ENCODE peak calls at places on chromosomes 3 and 15, in four cellular contexts. E is heart left ventricle, H is lower leg skin, L is body of pancreas. Y is an unnamed sample.

GRCh38 chr15:63509056-63509696 is 4.8 kb downstream of the USP3 start:
- DNase-seq in E (no peak), H (no peak), L (no peak), Y (no peak)

GRCh38 chr3:71585126-71585525 is 1.6 kb upstream of the FOXP1 start:
- DNase-seq in E (no peak), H (no peak), L (no peak), Y (no peak)

GRCh38 chr3:169980055-169980454 is 13.4 kb downstream of the SEC62 start:
- DNase-seq in E (no peak), H (no peak), L (no peak), Y (no peak)

GRCh38 chr3:112499328-112499727 is at the start of gene BTLA:
- DNase-seq in E (no peak), H (no peak), L (no peak), Y (no peak)

GRCh38 chr3:182914341-182914740 is 66.0 kb downstream of the DCUN1D1 start:
- DNase-seq in E (no peak), H (no peak), L (no peak), Y (no peak)

GRCh38 chr3:99549220-99549619 is 89.2 kb upstream of the COL8A1 start:
- DNase-seq in E (no peak), H (no peak), L (no peak), Y (no peak)

GRCh38 chr15:62087671-62088360 is 21.0 kb downstream of the C2CD4A start:
- DNase-seq in E (no peak), H (no peak), L (peak), Y (peak)

GRCh38 chr15:25185791-25186190 is 231.0 kb downstream of the SNRPN start:
- DNase-seq in E (peak), H (no peak), L (no peak), Y (no peak)

GRCh38 chr15:25181290-25182097 is 226.7 kb downstream of the SNRPN start:
- DNase-seq in E (no peak), H (no peak), L (no peak), Y (no peak)

GRCh38 chr15:36784717-36785116 is 205.3 kb downstream of the CDIN1 start:
- DNase-seq in E (no peak), H (no peak), L (no peak), Y (no peak)

GRCh38 chr3:155233213-155233612 is 60.3 kb downstream of the STRIT1 start:
- DNase-seq in E (peak), H (peak), L (peak), Y (peak)

GRCh38 chr3:188889070-188889491 is 282.7 kb upstream of the TPRG1 start:
- DNase-seq in E (no peak), H (no peak), L (no peak), Y (no peak)

GRCh38 chr3:184011230-184011876 is 6.3 kb downstream of the ABCC5 start:
- DNase-seq in E (no peak), H (no peak), L (no peak), Y (no peak)

GRCh38 chr15:27847775-27848710 is 251.1 kb downstream of the OCA2 start:
- DNase-seq in E (no peak), H (no peak), L (no peak), Y (no peak)

GRCh38 chr15:28260317-28260716 is 61.7 kb downstream of the HERC2 start:
- DNase-seq in E (no peak), H (no peak), L (no peak), Y (no peak)

GRCh38 chr15:68683551-68683950 is 104.8 kb downstream of the CORO2B start:
- DNase-seq in E (no peak), H (no peak), L (no peak), Y (no peak)

GRCh38 chr3:113157408-113157980 is 53.9 kb upstream of the BOC start:
- DNase-seq in E (peak), H (peak), L (no peak), Y (no peak)

GRCh38 chr3:159839561-159840379 is 148.9 kb upstream of the IL12A start:
- DNase-seq in E (peak), H (no peak), L (no peak), Y (peak)

GRCh38 chr3:101690972-101691371 is 4.5 kb upstream of the RPL24 start:
- DNase-seq in E (no peak), H (no peak), L (no peak), Y (no peak)

GRCh38 chr3:44983413-44984040 is 7.5 kb downstream of the EXOSC7 start:
- DNase-seq in E (peak), H (no peak), L (no peak), Y (peak)

GRCh38 chr3:64321747-64322146 is 96.5 kb upstream of the PRICKLE2 start:
- DNase-seq in E (no peak), H (no peak), L (no peak), Y (peak)

GRCh38 chr15:63449711-63450110 is 54.7 kb upstream of the USP3 start:
- DNase-seq in E (no peak), H (no peak), L (no peak), Y (no peak)

GRCh38 chr15:88912500-88912921 is 668 bp downstream of the MFGE8 start:
- DNase-seq in E (peak), H (no peak), L (no peak), Y (peak)

GRCh38 chr15:44084171-44084570 is 110.9 kb downstream of the FRMD5 start:
- DNase-seq in E (no peak), H (no peak), L (no peak), Y (no peak)

GRCh38 chr3:124201786-124202185 is 209.9 kb upstream of the ROPN1 start:
- DNase-seq in E (peak), H (no peak), L (no peak), Y (no peak)

GRCh38 chr15:64429448-64429847 is 30.9 kb upstream of the ZNF609 start:
- DNase-seq in E (no peak), H (no peak), L (no peak), Y (no peak)

GRCh38 chr15:63487076-63487757 is 17.2 kb upstream of the USP3 start:
- DNase-seq in E (peak), H (peak), L (peak), Y (peak)

GRCh38 chr3:64078966-64079365 is 55.7 kb upstream of the PSMD6 start:
- DNase-seq in E (no peak), H (no peak), L (no peak), Y (no peak)

GRCh38 chr3:42855219-42855546 is 20.5 kb downstream of the CYP8B1 start:
- DNase-seq in E (no peak), H (no peak), L (no peak), Y (no peak)
- TF ChIP-seq POLR2A in E (no peak), H (no peak), L (no peak), Y (no peak)

GRCh38 chr15:55403531-55403930 is 4.6 kb downstream of the CCPG1 start:
- DNase-seq in E (no peak), H (no peak), L (no peak), Y (no peak)

GRCh38 chr15:55407631-55407948 is 569 bp downstream of the CCPG1 start:
- DNase-seq in E (no peak), H (no peak), L (no peak), Y (no peak)

GRCh38 chr15:55402707-55403106 is 5.5 kb downstream of the CCPG1 start:
- DNase-seq in E (no peak), H (no peak), L (no peak), Y (no peak)

DNA sequence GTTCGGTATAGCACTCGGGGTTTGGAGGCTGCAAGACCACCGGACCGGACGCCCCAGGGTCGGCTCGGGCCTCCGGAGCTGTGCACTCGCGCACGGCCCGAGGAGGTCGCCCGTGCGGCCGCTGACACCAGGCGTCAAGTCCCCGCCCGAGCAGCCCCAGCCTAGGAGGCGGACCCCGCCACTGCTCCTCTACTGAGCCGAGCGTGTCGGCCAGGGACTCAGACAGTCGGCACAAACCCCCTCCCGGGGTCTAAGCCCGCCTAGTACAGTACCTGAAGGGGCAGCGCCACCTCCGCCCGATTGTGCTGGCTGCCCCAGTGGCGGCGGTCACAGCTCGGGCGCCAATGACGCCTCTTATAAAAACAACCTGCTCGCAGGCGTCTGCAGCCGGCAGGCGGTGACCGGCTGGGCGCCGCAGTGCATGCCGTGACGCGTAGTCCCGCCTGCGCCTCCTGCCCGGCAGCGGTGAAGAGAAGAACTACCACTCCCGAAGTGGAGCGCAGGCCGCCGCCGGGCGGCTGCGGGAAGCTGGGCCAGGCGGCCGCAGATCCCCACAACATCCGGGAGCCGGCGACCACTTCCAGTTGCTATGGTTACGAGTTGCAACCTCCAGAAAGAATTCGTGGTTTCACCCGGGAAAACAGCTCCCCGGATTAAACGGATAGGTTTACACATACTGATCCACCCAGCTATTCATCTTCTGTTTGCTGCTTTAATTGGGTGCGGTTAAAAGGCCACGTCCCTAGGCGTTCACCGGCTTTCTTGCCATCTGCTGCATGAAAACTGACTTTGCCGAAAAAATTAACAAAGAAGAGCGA is at the start of the genes CCPG1 and PIERCE2:
- DNase-seq in E (peak), H (peak), L (peak), Y (peak)
- TF ChIP-seq POLR2A in E (peak), H (no peak), L (peak), Y (no peak)

GRCh38 chr3:52254608-52255007 is 9.0 kb downstream of the PPM1M start:
- DNase-seq in E (no peak), H (no peak), L (no peak), Y (no peak)

GRCh38 chr3:52250122-52250521 is 4.6 kb downstream of the PPM1M start:
- DNase-seq in E (no peak), H (no peak), L (no peak), Y (no peak)

GRCh38 chr3:52249683-52250082 is 4.1 kb downstream of the PPM1M start:
- DNase-seq in E (no peak), H (no peak), L (no peak), Y (no peak)

GRCh38 chr3:52256622-52257021 is 11.1 kb downstream of the PPM1M start:
- DNase-seq in E (no peak), H (no peak), L (no peak), Y (no peak)

DNA sequence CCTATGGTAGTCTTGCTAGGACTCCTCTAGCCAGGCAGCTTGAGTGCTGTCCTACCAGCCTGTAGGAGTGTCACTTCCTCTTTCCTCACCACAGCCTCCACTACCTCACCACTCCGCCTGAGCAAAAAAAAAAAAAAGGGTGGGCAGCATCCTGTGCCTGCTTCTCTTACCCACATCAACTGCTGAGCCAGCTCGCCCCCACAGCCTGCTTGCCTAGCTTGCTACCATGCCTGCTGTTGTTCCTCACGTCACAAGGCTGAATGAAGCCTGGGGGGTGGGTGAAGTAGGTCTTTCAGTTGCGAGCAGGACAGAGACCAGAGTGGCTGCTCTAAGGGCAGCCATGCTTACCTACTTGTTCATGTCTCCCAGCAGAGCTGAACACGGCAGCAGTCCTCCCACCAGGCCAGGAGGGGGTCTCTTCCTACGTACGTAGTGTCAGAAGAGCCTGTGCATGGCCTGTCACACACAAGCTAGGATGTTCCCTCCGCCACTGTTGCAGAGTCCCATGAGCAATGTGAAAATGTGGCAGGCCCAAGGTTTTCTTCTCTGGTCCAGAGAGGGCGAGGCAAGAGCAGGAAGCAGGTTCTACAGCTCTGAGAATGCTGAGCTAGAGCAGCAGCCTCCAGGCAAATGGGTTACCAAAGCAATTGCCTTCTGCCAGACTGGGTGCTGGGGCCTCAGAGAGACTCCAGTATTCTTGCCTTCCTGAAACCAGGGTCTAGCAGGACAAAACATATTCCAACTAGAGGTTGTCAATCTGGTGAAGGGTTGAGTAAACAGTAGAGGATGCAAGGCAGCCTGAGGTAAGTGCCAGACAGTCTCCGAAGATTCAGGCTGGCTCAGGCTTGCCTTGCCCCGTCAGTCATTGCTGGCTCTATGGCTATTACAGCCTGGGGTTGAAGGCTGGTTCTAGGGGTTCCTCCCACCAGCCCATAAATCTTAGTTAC is 8.0 kb downstream of the PPM1M start:
- DNase-seq in E (peak), H (no peak), L (no peak), Y (no peak)
- TF ChIP-seq POLR2A in E (no peak), H (no peak), L (no peak), Y (no peak)

GRCh38 chr3:138919304-138919703 is 27.6 kb downstream of the FOXL2 start:
- DNase-seq in E (no peak), H (no peak), L (no peak), Y (no peak)

GRCh38 chr3:138912237-138912636 is 34.7 kb downstream of the FOXL2 start:
- DNase-seq in E (no peak), H (no peak), L (no peak), Y (no peak)

GRCh38 chr3:138914870-138915502 is 32.0 kb downstream of the FOXL2 start:
- DNase-seq in E (no peak), H (no peak), L (no peak), Y (no peak)

GRCh38 chr3:138916824-138917223 is 30.1 kb downstream of the FOXL2 start:
- DNase-seq in E (no peak), H (no peak), L (peak), Y (peak)

GRCh38 chr3:138915503-138916498 is 31.1 kb downstream of the FOXL2 start:
- DNase-seq in E (peak), H (peak), L (peak), Y (peak)
- TF ChIP-seq POLR2A in E (peak), H (no peak), L (peak), Y (no peak)

DNA sequence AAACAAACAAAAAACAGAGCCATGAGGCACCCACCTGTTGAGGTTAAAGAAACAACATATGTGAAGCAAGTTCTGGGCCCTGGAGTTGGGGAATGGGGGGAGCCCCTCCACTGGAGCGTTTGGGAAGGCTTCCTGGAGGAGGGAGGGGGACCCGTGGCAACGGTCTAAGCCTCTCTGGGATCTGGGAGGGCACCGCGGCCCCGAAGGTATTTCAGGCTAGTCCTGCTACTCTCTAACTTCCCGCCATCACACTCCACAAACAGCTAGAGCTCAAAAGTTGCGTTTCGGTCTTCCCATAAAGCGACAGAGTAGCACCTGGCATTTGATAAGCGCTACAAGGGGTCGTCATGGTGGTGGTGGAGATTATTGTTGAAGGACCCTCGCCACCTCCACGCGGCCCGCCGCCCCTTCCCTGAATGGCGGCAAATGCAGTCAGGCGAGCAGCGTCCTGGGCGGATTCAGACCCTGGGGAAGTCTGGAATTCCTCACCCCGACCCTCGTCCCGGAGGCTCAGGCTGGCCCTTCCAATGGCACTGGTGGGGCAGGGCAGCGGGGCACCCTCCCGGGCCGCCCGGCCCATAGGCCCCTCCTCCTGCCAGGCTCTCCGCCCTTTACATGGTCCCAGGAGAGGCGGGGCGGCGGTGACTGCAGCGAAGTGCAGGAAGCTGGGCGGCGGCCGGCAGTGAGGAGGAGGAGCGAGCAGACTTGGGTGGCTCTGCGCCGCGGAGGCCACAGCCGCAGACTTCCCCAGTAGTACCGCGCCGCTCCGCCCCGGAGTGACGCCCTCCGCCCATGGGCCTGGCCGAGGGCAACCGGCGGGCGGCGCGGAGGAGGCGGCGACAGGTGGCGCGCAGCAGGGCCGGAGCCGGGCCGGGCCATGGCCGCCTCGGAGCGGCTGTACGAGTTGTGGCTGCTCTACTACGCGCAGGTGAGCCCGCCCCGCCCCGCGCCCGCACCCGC is at the start of gene NBEAL2:
- DNase-seq in E (peak), H (peak), L (peak), Y (peak)
- TF ChIP-seq POLR2A in E (peak), H (no peak), L (peak), Y (peak)

Y was measured in thyroid gland.